ENCODE peak calls at places on chromosome 4, in six cellular contexts. One of them, this sample, is unnamed.

GRCh38 chr4:151659631-151660030 is 101.2 kb downstream of the GATB start:
- DNase-seq in HT1080: no peak
- DNase-seq in T-helper 1 cell: no peak
- DNase-seq in WTC11: no peak
- DNase-seq in AG08395: peak
- DNase-seq in foreskin fibroblast: peak
- DNase-seq in this sample: no peak

GRCh38 chr4:186770446-186771175 is 47.0 kb upstream of the FAT1 start:
- DNase-seq in HT1080: peak
- DNase-seq in T-helper 1 cell: no peak
- DNase-seq in WTC11: no peak
- DNase-seq in AG08395: peak
- DNase-seq in foreskin fibroblast: peak
- DNase-seq in this sample: peak

GRCh38 chr4:55435136-55435535 is 39.4 kb downstream of the TMEM165 start:
- DNase-seq in HT1080: peak
- DNase-seq in T-helper 1 cell: no peak
- DNase-seq in WTC11: no peak
- DNase-seq in AG08395: peak
- DNase-seq in foreskin fibroblast: peak
- DNase-seq in this sample: no peak

GRCh38 chr4:53306729-53307128 is 59.1 kb downstream of the SCFD2 start:
- DNase-seq in HT1080: no peak
- DNase-seq in T-helper 1 cell: no peak
- DNase-seq in WTC11: no peak
- DNase-seq in AG08395: peak
- DNase-seq in foreskin fibroblast: peak
- DNase-seq in this sample: peak

GRCh38 chr4:110904435-110905050 is 281.7 kb upstream of the PITX2 start:
- DNase-seq in HT1080: peak
- DNase-seq in T-helper 1 cell: no peak
- DNase-seq in WTC11: no peak
- DNase-seq in AG08395: no peak
- DNase-seq in foreskin fibroblast: peak
- DNase-seq in this sample: no peak

GRCh38 chr4:99679204-99679603 is 21.6 kb upstream of the C4orf54 start:
- DNase-seq in HT1080: peak
- DNase-seq in T-helper 1 cell: no peak
- DNase-seq in WTC11: no peak
- DNase-seq in AG08395: no peak
- DNase-seq in foreskin fibroblast: no peak
- DNase-seq in this sample: peak

GRCh38 chr4:114385195-114385985 is 213.2 kb upstream of the UGT8 start:
- DNase-seq in HT1080: no peak
- DNase-seq in T-helper 1 cell: no peak
- DNase-seq in WTC11: no peak
- DNase-seq in AG08395: no peak
- DNase-seq in foreskin fibroblast: no peak
- DNase-seq in this sample: no peak

GRCh38 chr4:128630881-128631280 is 178.6 kb upstream of the JADE1 start:
- DNase-seq in HT1080: no peak
- DNase-seq in T-helper 1 cell: no peak
- DNase-seq in WTC11: no peak
- DNase-seq in AG08395: no peak
- DNase-seq in foreskin fibroblast: peak
- DNase-seq in this sample: no peak

GRCh38 chr4:117429061-117429460 is 343.7 kb upstream of the TRAM1L1 start:
- DNase-seq in HT1080: no peak
- DNase-seq in T-helper 1 cell: no peak
- DNase-seq in WTC11: peak
- DNase-seq in AG08395: no peak
- DNase-seq in foreskin fibroblast: no peak
- DNase-seq in this sample: no peak

GRCh38 chr4:113407409-113407808 is 354.1 kb downstream of the CAMK2D start:
- DNase-seq in HT1080: no peak
- DNase-seq in T-helper 1 cell: no peak
- DNase-seq in WTC11: peak
- DNase-seq in AG08395: no peak
- DNase-seq in foreskin fibroblast: no peak
- DNase-seq in this sample: no peak

GRCh38 chr4:17232575-17233253 is 279.2 kb downstream of the QDPR start:
- DNase-seq in HT1080: peak
- DNase-seq in T-helper 1 cell: no peak
- DNase-seq in WTC11: no peak
- DNase-seq in AG08395: peak
- DNase-seq in foreskin fibroblast: peak
- DNase-seq in this sample: peak

GRCh38 chr4:15956179-15956850 is 6.7 kb downstream of the FGFBP2 start:
- DNase-seq in HT1080: peak
- DNase-seq in T-helper 1 cell: peak
- DNase-seq in WTC11: peak
- DNase-seq in AG08395: peak
- DNase-seq in foreskin fibroblast: peak
- DNase-seq in this sample: peak

GRCh38 chr4:147753047-147753446 is 21.2 kb downstream of the ARHGAP10 start:
- DNase-seq in HT1080: no peak
- DNase-seq in T-helper 1 cell: no peak
- DNase-seq in WTC11: no peak
- DNase-seq in AG08395: no peak
- DNase-seq in foreskin fibroblast: no peak
- DNase-seq in this sample: no peak

GRCh38 chr4:152304220-152304619 is 231.7 kb downstream of the FBXW7 start:
- DNase-seq in HT1080: peak
- DNase-seq in T-helper 1 cell: no peak
- DNase-seq in WTC11: no peak
- DNase-seq in AG08395: no peak
- DNase-seq in foreskin fibroblast: peak
- DNase-seq in this sample: peak

GRCh38 chr4:187992971-187993370 is 2.6 kb upstream of the ZFP42 start:
- DNase-seq in HT1080: no peak
- DNase-seq in T-helper 1 cell: no peak
- DNase-seq in WTC11: no peak
- DNase-seq in AG08395: no peak
- DNase-seq in foreskin fibroblast: no peak
- DNase-seq in this sample: no peak

GRCh38 chr4:2962099-2962455 is 1.1 kb downstream of the NOP14 start:
- DNase-seq in HT1080: no peak
- DNase-seq in T-helper 1 cell: no peak
- DNase-seq in WTC11: no peak
- DNase-seq in AG08395: no peak
- DNase-seq in foreskin fibroblast: no peak
- DNase-seq in this sample: no peak

GRCh38 chr4:121662225-121662624 is 34.6 kb downstream of the ANXA5 start:
- DNase-seq in HT1080: no peak
- DNase-seq in T-helper 1 cell: no peak
- DNase-seq in WTC11: no peak
- DNase-seq in AG08395: no peak
- DNase-seq in foreskin fibroblast: no peak
- DNase-seq in this sample: no peak

GRCh38 chr4:87354168-87355102 is 31.8 kb upstream of the HSD17B13 start:
- DNase-seq in HT1080: peak
- DNase-seq in T-helper 1 cell: no peak
- DNase-seq in WTC11: no peak
- DNase-seq in AG08395: no peak
- DNase-seq in foreskin fibroblast: peak
- DNase-seq in this sample: no peak

GRCh38 chr4:186845137-186845842 is 121.6 kb upstream of the FAT1 start:
- DNase-seq in HT1080: peak
- DNase-seq in T-helper 1 cell: no peak
- DNase-seq in WTC11: no peak
- DNase-seq in AG08395: peak
- DNase-seq in foreskin fibroblast: peak
- DNase-seq in this sample: peak

GRCh38 chr4:79886557-79886956 is 186.5 kb downstream of the ANTXR2 start:
- DNase-seq in HT1080: no peak
- DNase-seq in T-helper 1 cell: no peak
- DNase-seq in WTC11: no peak
- DNase-seq in AG08395: no peak
- DNase-seq in foreskin fibroblast: peak
- DNase-seq in this sample: no peak

GRCh38 chr4:116829187-116829586 is 256.2 kb downstream of the TRAM1L1 start:
- DNase-seq in HT1080: no peak
- DNase-seq in T-helper 1 cell: no peak
- DNase-seq in WTC11: peak
- DNase-seq in AG08395: no peak
- DNase-seq in foreskin fibroblast: no peak
- DNase-seq in this sample: no peak

GRCh38 chr4:40180356-40180755 is 16.5 kb upstream of the RHOH start:
- DNase-seq in HT1080: peak
- DNase-seq in T-helper 1 cell: no peak
- DNase-seq in WTC11: no peak
- DNase-seq in AG08395: peak
- DNase-seq in foreskin fibroblast: peak
- DNase-seq in this sample: peak

GRCh38 chr4:14143892-14144291 is 516.4 kb upstream of the BOD1L1 start:
- DNase-seq in HT1080: no peak
- DNase-seq in T-helper 1 cell: no peak
- DNase-seq in WTC11: no peak
- DNase-seq in AG08395: no peak
- DNase-seq in foreskin fibroblast: no peak
- DNase-seq in this sample: no peak

GRCh38 chr4:88059781-88060180 is 52.3 kb downstream of the PKD2 start:
- DNase-seq in HT1080: no peak
- DNase-seq in T-helper 1 cell: no peak
- DNase-seq in WTC11: no peak
- DNase-seq in AG08395: no peak
- DNase-seq in foreskin fibroblast: no peak
- DNase-seq in this sample: no peak

GRCh38 chr4:21801661-21802355 is 146.8 kb downstream of the KCNIP4 start:
- DNase-seq in HT1080: peak
- DNase-seq in T-helper 1 cell: no peak
- DNase-seq in WTC11: no peak
- DNase-seq in AG08395: no peak
- DNase-seq in foreskin fibroblast: peak
- DNase-seq in this sample: no peak

GRCh38 chr4:121913667-121914066 is 38.2 kb downstream of the TRPC3 start:
- DNase-seq in HT1080: no peak
- DNase-seq in T-helper 1 cell: no peak
- DNase-seq in WTC11: no peak
- DNase-seq in AG08395: no peak
- DNase-seq in foreskin fibroblast: peak
- DNase-seq in this sample: no peak

GRCh38 chr4:7381221-7381889 is 53.4 kb downstream of the PSAPL1 start:
- DNase-seq in HT1080: peak
- DNase-seq in T-helper 1 cell: no peak
- DNase-seq in WTC11: no peak
- DNase-seq in AG08395: peak
- DNase-seq in foreskin fibroblast: no peak
- DNase-seq in this sample: peak

GRCh38 chr4:80226091-80226490 is 28.8 kb downstream of the PRDM8 start:
- DNase-seq in HT1080: no peak
- DNase-seq in T-helper 1 cell: no peak
- DNase-seq in WTC11: no peak
- DNase-seq in AG08395: peak
- DNase-seq in foreskin fibroblast: peak
- DNase-seq in this sample: no peak

GRCh38 chr4:41661447-41662076 is 87.0 kb downstream of the PHOX2B start:
- DNase-seq in HT1080: peak
- DNase-seq in T-helper 1 cell: no peak
- DNase-seq in WTC11: peak
- DNase-seq in AG08395: peak
- DNase-seq in foreskin fibroblast: peak
- DNase-seq in this sample: peak

GRCh38 chr4:43867908-43868307 is 580.7 kb downstream of the KCTD8 start:
- DNase-seq in HT1080: no peak
- DNase-seq in T-helper 1 cell: no peak
- DNase-seq in WTC11: no peak
- DNase-seq in AG08395: no peak
- DNase-seq in foreskin fibroblast: no peak
- DNase-seq in this sample: no peak

GRCh38 chr4:85778809-85779124 is 303.8 kb downstream of the ARHGAP24 start:
- DNase-seq in HT1080: no peak
- DNase-seq in T-helper 1 cell: no peak
- DNase-seq in WTC11: no peak
- DNase-seq in AG08395: peak
- DNase-seq in foreskin fibroblast: peak
- DNase-seq in this sample: no peak

GRCh38 chr4:8724436-8725070 is 132.0 kb downstream of the CPZ start:
- DNase-seq in HT1080: no peak
- DNase-seq in T-helper 1 cell: no peak
- DNase-seq in WTC11: no peak
- DNase-seq in AG08395: no peak
- DNase-seq in foreskin fibroblast: no peak
- DNase-seq in this sample: no peak

GRCh38 chr4:80197132-80197573 is at the start of gene PRDM8:
- DNase-seq in HT1080: no peak
- DNase-seq in T-helper 1 cell: no peak
- DNase-seq in WTC11: no peak
- DNase-seq in AG08395: peak
- DNase-seq in foreskin fibroblast: peak
- DNase-seq in this sample: peak

This sample was measured in RPMI7951.